ENCODE peak calls at places on chromosome 13, in four cellular contexts. W, V, L and D are unnamed samples.

GRCh38 chr13:90305796-90306195 is 1041.7 kb upstream of the MIR17HG start:
- DNase-seq in W (no peak), L (no peak), V (no peak), D (no peak)

GRCh38 chr13:77033717-77034302 is 6.9 kb upstream of the FBXL3 start:
- DNase-seq in L (no peak), W (no peak), V (no peak), D (no peak)

GRCh38 chr13:90415902-90416301 is 931.6 kb upstream of the MIR17HG start:
- DNase-seq in W (no peak), L (no peak), V (no peak), D (no peak)

GRCh38 chr13:46124531-46124966 is 19.7 kb upstream of the CPB2 start:
- DNase-seq in L (no peak), V (peak; percentile 37), W (no peak), D (no peak)

GRCh38 chr13:19794552-19795143 is 11.9 kb upstream of the PSPC1 start:
- DNase-seq in L (no peak), V (no peak), W (no peak), D (no peak)

GRCh38 chr13:36750461-36750860 is 68.6 kb upstream of the RFXAP start:
- DNase-seq in V (no peak), W (no peak), L (no peak), D (no peak)

GRCh38 chr13:63595811-63596210 is 2180.2 kb upstream of the PCDH20 start:
- DNase-seq in V (no peak), L (no peak), W (no peak), D (no peak)

GRCh38 chr13:82961757-82962156 is 920.5 kb downstream of the SLITRK1 start:
- DNase-seq in V (no peak), L (no peak), W (no peak), D (no peak)